ENCODE peak calls at places on chromosomes 4 and X, in eight cellular contexts. One of them, this sample, is unnamed.
A peak's percentile ranks its signal among the peaks of the same experiment; 100 is the strongest.

GRCh38 chr4:128310266-128310697 is 22.7 kb upstream of the PGRMC2 start:
- DNase-seq in mesenchymal stem cell: peak; percentile 22
- DNase-seq in H9: peak; percentile 58
- DNase-seq in cardiac muscle cell: peak; percentile 58
- DNase-seq in lower lobe of right lung: no peak
- DNase-seq in CD8-positive, alpha-beta memory T cell: no peak
- DNase-seq in IMR-90: no peak
- DNase-seq in mammary epithelial cell: no peak
- DNase-seq in this sample: no peak

GRCh38 chr4:77636902-77637301 is 31.3 kb downstream of the CXCL13 start:
- DNase-seq in mammary epithelial cell: peak; percentile 97
- DNase-seq in mesenchymal stem cell: peak; percentile 72
- DNase-seq in CD8-positive, alpha-beta memory T cell: no peak
- DNase-seq in H9: no peak
- DNase-seq in cardiac muscle cell: no peak
- DNase-seq in lower lobe of right lung: no peak
- DNase-seq in IMR-90: peak; percentile 79
- DNase-seq in this sample: peak; percentile 92

GRCh38 chr4:164068392-164068791 is 573.9 kb downstream of the TMA16 start:
- DNase-seq in lower lobe of right lung: no peak
- DNase-seq in cardiac muscle cell: no peak
- DNase-seq in IMR-90: no peak
- DNase-seq in H9: no peak
- DNase-seq in mesenchymal stem cell: no peak
- DNase-seq in CD8-positive, alpha-beta memory T cell: no peak
- DNase-seq in mammary epithelial cell: no peak
- DNase-seq in this sample: no peak

GRCh38 chr4:3299122-3299521 is 6.3 kb downstream of the RGS12 start:
- DNase-seq in CD8-positive, alpha-beta memory T cell: no peak
- DNase-seq in lower lobe of right lung: no peak
- DNase-seq in mesenchymal stem cell: no peak
- DNase-seq in mammary epithelial cell: no peak
- DNase-seq in H9: peak; percentile 10
- DNase-seq in cardiac muscle cell: no peak
- DNase-seq in IMR-90: no peak
- DNase-seq in this sample: no peak

GRCh38 chr4:55758081-55758480 is 61.5 kb upstream of the EXOC1L start:
- DNase-seq in lower lobe of right lung: no peak
- DNase-seq in cardiac muscle cell: no peak
- DNase-seq in IMR-90: no peak
- DNase-seq in H9: no peak
- DNase-seq in mesenchymal stem cell: peak; percentile 14
- DNase-seq in CD8-positive, alpha-beta memory T cell: no peak
- DNase-seq in mammary epithelial cell: no peak
- DNase-seq in this sample: no peak

GRCh38 chr4:153018031-153018430 is 81.9 kb downstream of the FHDC1 start:
- DNase-seq in cardiac muscle cell: no peak
- DNase-seq in H9: no peak
- DNase-seq in mammary epithelial cell: peak; percentile 41
- DNase-seq in mesenchymal stem cell: no peak
- DNase-seq in lower lobe of right lung: no peak
- DNase-seq in IMR-90: no peak
- DNase-seq in CD8-positive, alpha-beta memory T cell: no peak
- DNase-seq in this sample: no peak

GRCh38 chr4:56626420-56626819 is 54.7 kb downstream of the HOPX start:
- DNase-seq in lower lobe of right lung: no peak
- DNase-seq in mammary epithelial cell: no peak
- DNase-seq in cardiac muscle cell: no peak
- DNase-seq in mesenchymal stem cell: no peak
- DNase-seq in CD8-positive, alpha-beta memory T cell: no peak
- DNase-seq in H9: no peak
- DNase-seq in IMR-90: no peak
- DNase-seq in this sample: no peak

GRCh38 chr4:32768664-32769389 is 2048.7 kb downstream of the PCDH7 start:
- DNase-seq in lower lobe of right lung: no peak
- DNase-seq in IMR-90: no peak
- DNase-seq in cardiac muscle cell: no peak
- DNase-seq in H9: no peak
- DNase-seq in CD8-positive, alpha-beta memory T cell: no peak
- DNase-seq in mesenchymal stem cell: no peak
- DNase-seq in mammary epithelial cell: no peak
- DNase-seq in this sample: no peak

GRCh38 chrX:2690856-2691542 is at the start of gene CD99:
- DNase-seq in mesenchymal stem cell: peak; percentile 94
- DNase-seq in H9: peak; percentile 76
- DNase-seq in mammary epithelial cell: peak; percentile 77
- DNase-seq in IMR-90: peak; percentile 78
- DNase-seq in CD8-positive, alpha-beta memory T cell: peak; percentile 94
- DNase-seq in cardiac muscle cell: peak; percentile 93
- DNase-seq in lower lobe of right lung: peak; percentile 94
- DNase-seq in this sample: no peak

GRCh38 chr4:109735566-109736454 is 5.9 kb upstream of the PLA2G12A start:
- DNase-seq in mesenchymal stem cell: no peak
- DNase-seq in IMR-90: peak; percentile 50
- DNase-seq in lower lobe of right lung: no peak
- DNase-seq in cardiac muscle cell: peak; percentile 34
- DNase-seq in H9: no peak
- DNase-seq in mammary epithelial cell: no peak
- DNase-seq in CD8-positive, alpha-beta memory T cell: no peak
- DNase-seq in this sample: no peak

GRCh38 chrX:69279234-69279633 is 114.0 kb upstream of the PJA1 start:
- DNase-seq in CD8-positive, alpha-beta memory T cell: no peak
- DNase-seq in H9: no peak
- DNase-seq in mammary epithelial cell: no peak
- DNase-seq in mesenchymal stem cell: no peak
- DNase-seq in cardiac muscle cell: no peak
- DNase-seq in lower lobe of right lung: no peak
- DNase-seq in IMR-90: no peak
- DNase-seq in this sample: no peak

GRCh38 chrX:48456628-48457027 is 13.4 kb downstream of the SLC38A5 start:
- DNase-seq in H9: no peak
- DNase-seq in mammary epithelial cell: no peak
- DNase-seq in mesenchymal stem cell: no peak
- DNase-seq in cardiac muscle cell: no peak
- DNase-seq in IMR-90: no peak
- DNase-seq in CD8-positive, alpha-beta memory T cell: no peak
- DNase-seq in lower lobe of right lung: no peak
- DNase-seq in this sample: no peak

GRCh38 chr4:6465985-6466384 is 6.4 kb downstream of the PPP2R2C start:
- DNase-seq in H9: peak; percentile 14
- DNase-seq in mesenchymal stem cell: no peak
- DNase-seq in lower lobe of right lung: no peak
- DNase-seq in CD8-positive, alpha-beta memory T cell: no peak
- DNase-seq in cardiac muscle cell: no peak
- DNase-seq in mammary epithelial cell: no peak
- DNase-seq in IMR-90: no peak
- DNase-seq in this sample: no peak

GRCh38 chr4:86955888-86956451 is 21.2 kb downstream of the AFF1 start:
- DNase-seq in CD8-positive, alpha-beta memory T cell: no peak
- DNase-seq in mesenchymal stem cell: no peak
- DNase-seq in H9: no peak
- DNase-seq in IMR-90: no peak
- DNase-seq in lower lobe of right lung: no peak
- DNase-seq in mammary epithelial cell: no peak
- DNase-seq in cardiac muscle cell: no peak
- DNase-seq in this sample: no peak
- H3K27ac ChIP-seq in CD8-positive, alpha-beta memory T cell: no peak overlapping the region
- H3K27ac ChIP-seq in mesenchymal stem cell: no peak overlapping the region
- H3K27ac ChIP-seq in H9: no peak overlapping the region
- H3K27ac ChIP-seq in IMR-90: no peak overlapping the region
- H3K27ac ChIP-seq in lower lobe of right lung: no peak overlapping the region
- H3K27ac ChIP-seq in mammary epithelial cell: no peak overlapping the region
- H3K27ac ChIP-seq in cardiac muscle cell: no peak overlapping the region
- H3K27ac ChIP-seq in this sample: peak overlapping the region; percentile 1

DNA sequence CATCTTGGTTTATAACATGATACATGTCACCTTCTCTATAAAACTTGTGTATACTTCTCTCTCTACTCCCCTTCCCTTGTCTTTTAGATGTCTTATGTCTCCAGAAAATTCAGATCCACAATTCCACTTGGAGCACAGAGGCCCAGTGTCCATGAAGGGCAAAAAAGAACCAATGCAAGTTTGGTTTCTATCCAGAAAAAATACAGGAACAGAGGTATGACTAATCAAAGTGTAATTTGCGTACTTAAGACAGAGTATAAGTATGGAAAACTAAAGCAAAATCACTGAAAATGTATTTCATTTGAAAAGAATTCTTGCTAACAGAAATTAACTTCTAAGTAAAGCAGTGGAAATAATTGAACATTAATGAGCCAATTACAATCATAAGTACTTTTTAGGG is 46.2 kb downstream of the GUCY1B1 start:
- DNase-seq in mesenchymal stem cell: peak; percentile 37
- DNase-seq in cardiac muscle cell: no peak
- DNase-seq in mammary epithelial cell: no peak
- DNase-seq in IMR-90: peak; percentile 73
- DNase-seq in CD8-positive, alpha-beta memory T cell: no peak
- DNase-seq in H9: no peak
- DNase-seq in lower lobe of right lung: no peak
- DNase-seq in this sample: no peak
- H3K27ac ChIP-seq in mesenchymal stem cell: peak overlapping the region; percentile 19
- H3K27ac ChIP-seq in cardiac muscle cell: no peak overlapping the region
- H3K27ac ChIP-seq in mammary epithelial cell: no peak overlapping the region
- H3K27ac ChIP-seq in IMR-90: peak overlapping the region; percentile 77
- H3K27ac ChIP-seq in CD8-positive, alpha-beta memory T cell: no peak overlapping the region
- H3K27ac ChIP-seq in H9: no peak overlapping the region
- H3K27ac ChIP-seq in lower lobe of right lung: no peak overlapping the region
- H3K27ac ChIP-seq in this sample: no peak overlapping the region

DNA sequence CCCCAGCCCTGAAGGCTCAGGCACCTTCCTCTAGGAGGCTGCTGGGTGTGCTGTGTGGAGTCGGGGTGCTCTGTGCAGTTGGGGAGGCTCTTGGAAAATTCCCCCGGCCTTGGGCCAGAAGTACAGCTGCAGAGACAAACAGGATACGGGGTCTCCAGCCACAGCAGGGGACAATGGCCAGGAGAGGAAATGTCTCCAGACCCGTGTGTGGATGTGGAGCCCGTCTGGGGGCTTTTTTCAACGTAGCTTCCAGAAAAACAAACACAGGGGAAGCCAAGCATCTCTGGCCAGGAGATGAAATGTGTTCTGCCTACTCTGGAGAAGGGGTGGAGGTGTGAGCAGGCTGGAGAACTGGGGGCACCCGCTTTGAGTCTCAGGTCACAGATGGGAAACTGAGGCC is 3.7 kb upstream of the SH3TC1 start:
- DNase-seq in cardiac muscle cell: no peak
- DNase-seq in IMR-90: no peak
- DNase-seq in CD8-positive, alpha-beta memory T cell: no peak
- DNase-seq in H9: no peak
- DNase-seq in lower lobe of right lung: no peak
- DNase-seq in mammary epithelial cell: no peak
- DNase-seq in mesenchymal stem cell: no peak
- DNase-seq in this sample: no peak
- H3K27ac ChIP-seq in cardiac muscle cell: no peak overlapping the region
- H3K27ac ChIP-seq in IMR-90: no peak overlapping the region
- H3K27ac ChIP-seq in CD8-positive, alpha-beta memory T cell: no peak overlapping the region
- H3K27ac ChIP-seq in H9: no peak overlapping the region
- H3K27ac ChIP-seq in lower lobe of right lung: no peak overlapping the region
- H3K27ac ChIP-seq in mammary epithelial cell: no peak overlapping the region
- H3K27ac ChIP-seq in mesenchymal stem cell: no peak overlapping the region
- H3K27ac ChIP-seq in this sample: no peak overlapping the region

DNA sequence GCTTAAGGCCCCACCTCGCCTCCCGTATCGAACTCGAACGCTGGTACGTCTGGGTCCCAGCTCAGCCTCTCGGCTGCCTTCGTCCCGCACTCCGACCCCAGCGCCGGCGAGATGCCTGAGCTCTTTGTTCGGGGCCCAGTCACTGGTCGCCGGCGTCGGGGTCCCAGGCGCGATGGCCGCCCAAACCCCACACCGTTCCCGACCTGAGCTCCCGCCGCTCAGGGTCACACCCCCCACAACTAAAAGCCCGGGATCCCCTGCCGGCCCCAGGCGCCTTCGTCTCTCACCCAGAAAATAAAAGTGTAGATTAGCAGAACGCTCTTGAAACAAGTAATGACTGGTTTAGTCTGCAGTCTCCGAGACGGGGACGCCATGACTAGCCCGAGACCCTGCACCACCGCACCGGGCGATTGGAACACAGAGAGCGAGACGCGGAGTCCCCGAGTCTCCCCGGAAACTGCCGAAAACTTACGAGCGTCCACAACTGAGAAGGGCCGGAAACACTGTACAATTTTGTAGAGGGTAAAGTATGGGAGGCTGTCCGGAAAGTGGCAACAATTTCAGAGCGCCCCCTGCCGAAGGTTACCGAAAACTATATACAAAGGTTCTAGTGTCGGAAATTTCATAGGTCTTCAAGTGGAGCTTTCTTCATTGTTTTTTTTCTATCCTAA is at the start of gene TSPAN6:
- DNase-seq in CD8-positive, alpha-beta memory T cell: peak; percentile 67
- DNase-seq in H9: peak; percentile 72
- DNase-seq in lower lobe of right lung: peak; percentile 76
- DNase-seq in mammary epithelial cell: peak; percentile 75
- DNase-seq in mesenchymal stem cell: peak; percentile 89
- DNase-seq in IMR-90: peak; percentile 84
- DNase-seq in cardiac muscle cell: peak; percentile 92
- DNase-seq in this sample: no peak
- H3K27ac ChIP-seq in CD8-positive, alpha-beta memory T cell: no peak within 1 kb of the TSS
- H3K27ac ChIP-seq in H9: no peak within 1 kb of the TSS
- H3K27ac ChIP-seq in lower lobe of right lung: peak within 1 kb of the TSS; percentile 18
- H3K27ac ChIP-seq in mammary epithelial cell: peak within 1 kb of the TSS; percentile 61
- H3K27ac ChIP-seq in mesenchymal stem cell: peak within 1 kb of the TSS; percentile 11
- H3K27ac ChIP-seq in IMR-90: peak within 1 kb of the TSS; percentile 44
- H3K27ac ChIP-seq in cardiac muscle cell: peak within 1 kb of the TSS; percentile 83
- H3K27ac ChIP-seq in this sample: no peak within 1 kb of the TSS

GRCh38 chrX:63958134-63958865 is 173.3 kb upstream of the ARHGEF9 start:
- DNase-seq in mammary epithelial cell: no peak
- DNase-seq in cardiac muscle cell: no peak
- DNase-seq in H9: no peak
- DNase-seq in CD8-positive, alpha-beta memory T cell: no peak
- DNase-seq in lower lobe of right lung: no peak
- DNase-seq in IMR-90: no peak
- DNase-seq in mesenchymal stem cell: no peak
- DNase-seq in this sample: no peak
- H3K27ac ChIP-seq in mammary epithelial cell: no peak overlapping the region
- H3K27ac ChIP-seq in cardiac muscle cell: no peak overlapping the region
- H3K27ac ChIP-seq in H9: no peak overlapping the region
- H3K27ac ChIP-seq in CD8-positive, alpha-beta memory T cell: no peak overlapping the region
- H3K27ac ChIP-seq in lower lobe of right lung: no peak overlapping the region
- H3K27ac ChIP-seq in IMR-90: no peak overlapping the region
- H3K27ac ChIP-seq in mesenchymal stem cell: no peak overlapping the region
- H3K27ac ChIP-seq in this sample: no peak overlapping the region

DNA sequence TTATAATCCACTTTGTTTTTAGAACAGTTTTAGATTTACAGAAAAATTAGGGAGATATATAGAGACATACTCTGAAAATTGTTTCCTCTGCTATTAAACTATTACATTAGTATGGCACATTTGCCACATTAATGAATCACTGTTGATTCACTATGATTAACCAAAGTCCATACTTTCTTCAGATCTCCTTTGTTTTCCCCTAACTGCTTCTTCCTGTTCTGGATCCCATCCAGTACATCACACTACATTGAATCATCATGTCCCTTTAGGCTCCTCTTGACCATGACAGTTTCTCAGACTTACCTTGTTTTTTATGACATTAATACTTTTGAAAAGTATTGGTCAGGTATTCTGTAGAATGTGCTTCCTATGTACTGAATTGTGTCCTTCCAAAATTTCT is 109.2 kb upstream of the EDNRA start:
- DNase-seq in mesenchymal stem cell: no peak
- DNase-seq in H9: no peak
- DNase-seq in mammary epithelial cell: peak; percentile 93
- DNase-seq in lower lobe of right lung: no peak
- DNase-seq in IMR-90: peak; percentile 75
- DNase-seq in CD8-positive, alpha-beta memory T cell: no peak
- DNase-seq in cardiac muscle cell: no peak
- DNase-seq in this sample: peak; percentile 79
- H3K27ac ChIP-seq in mesenchymal stem cell: peak overlapping the region; percentile 8
- H3K27ac ChIP-seq in H9: no peak overlapping the region
- H3K27ac ChIP-seq in mammary epithelial cell: peak overlapping the region; percentile 88
- H3K27ac ChIP-seq in lower lobe of right lung: no peak overlapping the region
- H3K27ac ChIP-seq in IMR-90: no peak overlapping the region
- H3K27ac ChIP-seq in CD8-positive, alpha-beta memory T cell: no peak overlapping the region
- H3K27ac ChIP-seq in cardiac muscle cell: no peak overlapping the region
- H3K27ac ChIP-seq in this sample: peak overlapping the region; percentile 94

GRCh38 chrX:21812628-21813027 is 26.8 kb upstream of the MBTPS2 start:
- DNase-seq in mammary epithelial cell: no peak
- DNase-seq in lower lobe of right lung: no peak
- DNase-seq in H9: no peak
- DNase-seq in CD8-positive, alpha-beta memory T cell: no peak
- DNase-seq in cardiac muscle cell: no peak
- DNase-seq in IMR-90: no peak
- DNase-seq in mesenchymal stem cell: no peak
- DNase-seq in this sample: no peak
- H3K27ac ChIP-seq in mammary epithelial cell: no peak overlapping the region
- H3K27ac ChIP-seq in lower lobe of right lung: no peak overlapping the region
- H3K27ac ChIP-seq in H9: peak overlapping the region; percentile 78
- H3K27ac ChIP-seq in CD8-positive, alpha-beta memory T cell: no peak overlapping the region
- H3K27ac ChIP-seq in cardiac muscle cell: no peak overlapping the region
- H3K27ac ChIP-seq in IMR-90: no peak overlapping the region
- H3K27ac ChIP-seq in mesenchymal stem cell: no peak overlapping the region
- H3K27ac ChIP-seq in this sample: no peak overlapping the region